ENCODE peak calls at places on chromosomes 3 and 15, in six cellular contexts. W is cardiac fibroblast, Q is HT1080, U is H1, S is choroid plexus epithelial cell, X is NCI-H526. L is an unnamed sample.
A peak's percentile ranks its signal among the peaks of the same experiment; 100 is the strongest.

GRCh38 chr15:39919396-39919739 is 698 bp downstream of the GPR176 start:
- DNase-seq in W (no peak), Q (no peak), U (no peak), S (no peak), X (no peak), L (no peak)

GRCh38 chr3:106001923-106002322 is 133.1 kb upstream of the CBLB start:
- DNase-seq in W (no peak), Q (no peak), U (no peak), S (no peak), X (no peak), L (no peak)

GRCh38 chr3:151770941-151771340 is 37.2 kb downstream of the AADACL2 start:
- DNase-seq in W (peak; percentile 92), Q (no peak), U (no peak), S (peak; percentile 72), X (no peak), L (no peak)

GRCh38 chr3:52372822-52373504 is 56.8 kb downstream of the DNAH1 start:
- DNase-seq in W (no peak), Q (no peak), U (no peak), S (no peak), X (no peak), L (no peak)

GRCh38 chr3:178421069-178421468 is 115.2 kb upstream of the KCNMB2 start:
- DNase-seq in W (no peak), Q (no peak), U (no peak), S (no peak), X (peak; percentile 33), L (no peak)

GRCh38 chr15:50182233-50183013 is 427 bp downstream of the SLC27A2 start:
- DNase-seq in W (peak; percentile 25), Q (no peak), U (no peak), S (peak; percentile 17), X (peak; percentile 58), L (no peak)

GRCh38 chr3:112132554-112132953 is 494 bp downstream of the GCSAM start:
- DNase-seq in W (no peak), Q (no peak), U (no peak), S (no peak), X (no peak), L (no peak)

GRCh38 chr3:31958721-31959152 is 22.3 kb downstream of the OSBPL10 start:
- DNase-seq in W (no peak), Q (no peak), U (no peak), S (no peak), X (no peak), L (no peak)

GRCh38 chr15:34239151-34239761 is 14.4 kb downstream of the EMC4 start:
- DNase-seq in W (peak; percentile 69), Q (peak; percentile 94), U (no peak), S (peak; percentile 86), X (no peak), L (no peak)

GRCh38 chr15:64623347-64624024 is 151.9 kb downstream of the RBPMS2 start:
- DNase-seq in W (no peak), Q (no peak), U (no peak), S (no peak), X (no peak), L (no peak)

GRCh38 chr3:65572175-65572777 is 466.4 kb downstream of the MAGI1 start:
- DNase-seq in W (no peak), Q (no peak), U (no peak), S (no peak), X (no peak), L (no peak)

GRCh38 chr3:108001457-108001856 is 89.4 kb downstream of the CD47 start:
- DNase-seq in W (peak; percentile 29), Q (peak; percentile 59), U (no peak), S (peak; percentile 26), X (no peak), L (no peak)

GRCh38 chr15:90599116-90599515 is 69.4 kb downstream of the CRTC3 start:
- DNase-seq in W (no peak), Q (no peak), U (no peak), S (no peak), X (no peak), L (no peak)

GRCh38 chr15:85339976-85340665 is 40.3 kb upstream of the AKAP13 start:
- DNase-seq in W (no peak), Q (no peak), U (no peak), S (no peak), X (no peak), L (no peak)

GRCh38 chr3:48372377-48372770 is 355 bp downstream of the FBXW12 start:
- DNase-seq in W (no peak), Q (no peak), U (no peak), S (no peak), X (no peak), L (no peak)

GRCh38 chr15:78987891-78988360 is 43.1 kb upstream of the CTSH start:
- DNase-seq in W (no peak), Q (no peak), U (no peak), S (no peak), X (no peak), L (no peak)

GRCh38 chr15:94287794-94288246 is 56.5 kb downstream of the MCTP2 start:
- DNase-seq in W (no peak), Q (no peak), U (no peak), S (no peak), X (no peak), L (no peak)

GRCh38 chr15:78306176-78306774 is 6.9 kb upstream of the SKIC8 start:
- DNase-seq in W (peak; percentile 85), Q (peak; percentile 82), U (no peak), S (peak; percentile 90), X (no peak), L (no peak)

GRCh38 chr15:57421540-57421939 is 45.2 kb downstream of the CGNL1 start:
- DNase-seq in W (no peak), Q (no peak), U (no peak), S (no peak), X (no peak), L (no peak)

L was measured in iPS DF 6.9.